ENCODE peak calls at places on chromosomes 5 and 9, in four cellular contexts. One of them, this sample, is unnamed.

GRCh38 chr5:34577267-34577666 is 78.9 kb upstream of the RAI14 start:
- DNase-seq in body of pancreas: no peak
- DNase-seq in prostate gland: no peak
- DNase-seq in lung: no peak
- DNase-seq in this sample: no peak

GRCh38 chr5:134541736-134542376 is 16.4 kb downstream of the JADE2 start:
- DNase-seq in body of pancreas: peak; percentile 56
- DNase-seq in prostate gland: no peak
- DNase-seq in lung: peak; percentile 47
- DNase-seq in this sample: no peak

GRCh38 chr5:64971538-64971937 is 202.8 kb downstream of the CWC27 start:
- DNase-seq in body of pancreas: no peak
- DNase-seq in prostate gland: no peak
- DNase-seq in lung: no peak
- DNase-seq in this sample: no peak

GRCh38 chr9:111037744-111038335 is 430 bp downstream of the LPAR1 start:
- DNase-seq in body of pancreas: peak; percentile 56
- DNase-seq in prostate gland: peak; percentile 34
- DNase-seq in lung: no peak
- DNase-seq in this sample: no peak

GRCh38 chr5:4000960-4001359 is 405.3 kb downstream of the IRX1 start:
- DNase-seq in body of pancreas: no peak
- DNase-seq in prostate gland: no peak
- DNase-seq in lung: no peak
- DNase-seq in this sample: no peak

GRCh38 chr5:54383225-54383624 is 72.3 kb upstream of the HSPB3 start:
- DNase-seq in body of pancreas: no peak
- DNase-seq in prostate gland: no peak
- DNase-seq in lung: no peak
- DNase-seq in this sample: no peak

GRCh38 chr9:91078041-91078441 is 276.4 kb downstream of the SYK start:
- DNase-seq in body of pancreas: no peak
- DNase-seq in prostate gland: no peak
- DNase-seq in lung: no peak
- DNase-seq in this sample: no peak

GRCh38 chr9:76699966-76700365 is 64.3 kb upstream of the PCA3 start:
- DNase-seq in body of pancreas: no peak
- DNase-seq in prostate gland: no peak
- DNase-seq in lung: no peak
- DNase-seq in this sample: no peak

GRCh38 chr5:149205625-149206523 is 64.6 kb downstream of the ABLIM3 start:
- DNase-seq in body of pancreas: peak; percentile 29
- DNase-seq in prostate gland: no peak
- DNase-seq in lung: peak; percentile 56
- DNase-seq in this sample: peak; percentile 92

GRCh38 chr5:87949665-87950640 is 318.7 kb downstream of the TMEM161B start:
- DNase-seq in body of pancreas: no peak
- DNase-seq in prostate gland: no peak
- DNase-seq in lung: no peak
- DNase-seq in this sample: no peak

GRCh38 chr5:149537374-149537959 is 13.8 kb downstream of the CSNK1A1 start:
- DNase-seq in body of pancreas: no peak
- DNase-seq in prostate gland: no peak
- DNase-seq in lung: no peak
- DNase-seq in this sample: no peak

GRCh38 chr5:143403607-143404415 is at the start of gene NR3C1:
- DNase-seq in body of pancreas: peak; percentile 86
- DNase-seq in prostate gland: peak; percentile 78
- DNase-seq in lung: peak; percentile 88
- DNase-seq in this sample: peak; percentile 86

GRCh38 chr5:179261301-179262125 is 83.7 kb downstream of the ADAMTS2 start:
- DNase-seq in body of pancreas: peak; percentile 8
- DNase-seq in prostate gland: no peak
- DNase-seq in lung: no peak
- DNase-seq in this sample: peak; percentile 68

GRCh38 chr5:142544946-142545652 is 140.8 kb downstream of the FGF1 start:
- DNase-seq in body of pancreas: no peak
- DNase-seq in prostate gland: no peak
- DNase-seq in lung: no peak
- DNase-seq in this sample: no peak

GRCh38 chr9:93126151-93126781 is 7.8 kb downstream of the NINJ1 start:
- DNase-seq in body of pancreas: peak; percentile 11
- DNase-seq in prostate gland: no peak
- DNase-seq in lung: no peak
- DNase-seq in this sample: no peak

GRCh38 chr5:119187776-119188529 is 117.1 kb downstream of the DMXL1 start:
- DNase-seq in body of pancreas: no peak
- DNase-seq in prostate gland: no peak
- DNase-seq in lung: no peak
- DNase-seq in this sample: no peak
- H3K27ac ChIP-seq in body of pancreas: no peak overlapping the region
- H3K27ac ChIP-seq in prostate gland: no peak overlapping the region
- H3K27ac ChIP-seq in lung: no peak overlapping the region
- H3K27ac ChIP-seq in this sample: no peak overlapping the region

DNA sequence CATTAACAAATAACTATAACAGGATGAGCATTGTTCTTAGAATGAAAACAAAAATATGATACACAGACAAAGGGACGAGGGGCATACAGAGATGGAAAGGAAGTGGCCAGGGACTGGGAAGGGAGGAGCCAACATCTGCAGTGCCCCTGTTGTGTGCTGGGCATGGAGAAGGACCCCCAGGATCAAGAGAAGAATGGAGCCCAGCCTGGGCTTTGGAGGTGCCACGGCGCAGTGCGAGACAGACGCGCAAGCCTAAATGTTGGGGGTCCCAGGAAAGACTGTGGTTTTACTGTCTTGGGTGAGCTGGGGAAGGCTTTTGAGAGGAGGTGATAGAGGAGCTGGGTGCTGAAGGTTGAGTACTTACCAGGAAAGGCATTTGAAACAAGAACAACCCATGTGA is 28.4 kb upstream of the DUSP1 start:
- DNase-seq in body of pancreas: no peak
- DNase-seq in prostate gland: no peak
- DNase-seq in lung: no peak
- DNase-seq in this sample: no peak
- H3K4me1 ChIP-seq in body of pancreas: peaks cover 9% of the 10 kb centered on the region
- H3K4me1 ChIP-seq in prostate gland: no peaks in the 10 kb centered on the region
- H3K4me1 ChIP-seq in lung: peaks cover 27% of the 10 kb centered on the region
- H3K4me1 ChIP-seq in this sample: no peaks in the 10 kb centered on the region

DNA sequence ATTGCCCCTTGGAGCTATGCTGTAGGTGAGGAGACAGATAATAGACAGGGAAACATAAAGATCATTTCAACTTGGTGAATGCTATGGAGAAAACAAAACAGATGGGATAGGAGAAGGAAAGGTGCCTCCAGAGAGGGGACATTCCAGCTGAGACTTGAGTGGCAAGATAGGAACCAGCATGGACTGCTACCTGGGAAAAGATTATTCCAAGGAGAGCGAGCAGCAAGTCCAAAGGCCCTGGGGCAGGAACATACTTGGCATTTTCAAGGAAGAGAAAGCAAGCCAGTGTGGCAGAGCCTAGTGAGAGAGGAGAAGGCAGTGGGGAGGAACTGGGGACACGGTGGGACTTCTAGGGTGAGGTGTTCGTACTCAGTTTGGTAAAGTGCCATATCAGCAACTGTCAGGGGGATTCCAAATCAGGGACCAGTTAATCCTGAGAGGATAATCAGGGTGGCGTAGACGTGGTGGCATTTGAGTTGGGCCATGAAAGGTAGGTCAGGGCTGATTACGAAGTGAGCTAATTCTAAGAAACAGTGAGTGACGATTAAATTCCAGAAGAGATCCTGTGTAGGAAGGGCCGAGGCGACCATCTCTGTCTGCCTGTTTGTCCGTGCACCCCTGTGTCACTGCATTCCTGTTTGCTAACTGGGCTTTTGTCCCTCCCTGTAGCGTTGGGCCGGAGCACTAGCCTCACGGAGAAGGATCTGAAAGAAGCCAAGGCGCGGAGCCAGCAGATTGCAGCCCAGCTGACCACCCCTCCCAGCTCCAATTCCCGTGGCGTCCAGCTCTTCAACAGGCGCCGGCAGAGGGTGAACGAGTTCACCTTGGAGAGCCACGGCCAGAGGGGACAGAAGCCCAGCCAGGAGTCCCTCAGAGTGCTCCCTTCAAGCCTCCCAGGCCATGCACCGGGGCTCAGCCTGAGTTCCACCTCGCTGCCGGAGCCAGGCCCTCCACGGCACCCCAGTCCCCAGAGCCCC is 7.1 kb downstream of the SYNPO start:
- DNase-seq in body of pancreas: no peak
- DNase-seq in prostate gland: no peak
- DNase-seq in lung: no peak
- DNase-seq in this sample: peak; percentile 89
- H3K27ac ChIP-seq in body of pancreas: peak overlapping the region; percentile 45
- H3K27ac ChIP-seq in prostate gland: peak overlapping the region; percentile 31
- H3K27ac ChIP-seq in lung: peak overlapping the region; percentile 34
- H3K27ac ChIP-seq in this sample: peak overlapping the region; percentile 96

DNA sequence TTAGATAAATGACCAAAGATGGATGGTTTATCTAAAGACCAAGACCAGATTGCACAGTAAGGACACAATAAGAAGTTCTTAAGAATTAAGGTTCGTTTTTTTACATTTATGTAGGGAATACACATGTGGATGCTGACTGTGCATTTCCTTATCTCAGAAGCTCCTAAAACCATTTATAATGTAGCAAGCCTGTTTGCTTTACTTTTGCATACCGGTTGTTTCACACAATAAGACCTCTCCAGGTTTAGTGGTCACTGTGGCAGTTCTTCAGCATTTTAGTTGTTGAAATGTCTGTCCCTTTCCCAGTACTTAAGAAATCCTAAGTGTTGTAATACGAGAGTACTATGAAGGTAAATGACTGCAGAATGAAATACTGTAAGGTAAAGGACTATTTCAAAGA is 43.6 kb downstream of the BASP1 start:
- DNase-seq in body of pancreas: no peak
- DNase-seq in prostate gland: no peak
- DNase-seq in lung: no peak
- DNase-seq in this sample: no peak
- H3K4me1 ChIP-seq in body of pancreas: no peaks in the 10 kb centered on the region
- H3K4me1 ChIP-seq in prostate gland: peaks cover 11% of the 10 kb centered on the region
- H3K4me1 ChIP-seq in lung: no peaks in the 10 kb centered on the region
- H3K4me1 ChIP-seq in this sample: no peaks in the 10 kb centered on the region

GRCh38 chr9:105557804-105558610 is at the start of gene FKTN:
- DNase-seq in body of pancreas: peak; percentile 88
- DNase-seq in prostate gland: peak; percentile 81
- DNase-seq in lung: peak; percentile 84
- DNase-seq in this sample: peak; percentile 85
- H3K27ac ChIP-seq in body of pancreas: peak within 1 kb of the TSS; percentile 75
- H3K27ac ChIP-seq in prostate gland: peak within 1 kb of the TSS; percentile 51
- H3K27ac ChIP-seq in lung: peak within 1 kb of the TSS; percentile 73
- H3K27ac ChIP-seq in this sample: peak within 1 kb of the TSS; percentile 74

DNA sequence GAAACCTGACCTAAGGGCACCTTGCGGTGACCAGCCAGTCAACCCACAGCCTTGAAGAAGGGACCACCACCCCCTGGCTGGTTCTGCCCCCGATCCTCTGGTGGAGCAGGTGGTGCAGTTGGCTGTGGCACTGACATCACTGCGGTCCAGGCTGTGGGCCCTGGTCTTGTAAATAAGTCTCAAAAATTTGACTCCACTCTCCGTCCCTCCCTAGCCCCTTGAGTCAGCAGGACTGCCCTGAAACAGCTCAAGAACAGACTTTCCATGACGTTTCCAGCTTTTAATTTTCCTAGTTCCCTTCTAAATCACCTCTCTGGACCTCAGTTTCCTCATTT is 134.8 kb upstream of the BOD1 start:
- DNase-seq in body of pancreas: no peak
- DNase-seq in prostate gland: no peak
- DNase-seq in lung: no peak
- DNase-seq in this sample: no peak
- H3K4me1 ChIP-seq in body of pancreas: no peaks in the 10 kb centered on the region
- H3K4me1 ChIP-seq in prostate gland: no peaks in the 10 kb centered on the region
- H3K4me1 ChIP-seq in lung: no peaks in the 10 kb centered on the region
- H3K4me1 ChIP-seq in this sample: no peaks in the 10 kb centered on the region

GRCh38 chr5:67315082-67315801 is 118.6 kb upstream of the CD180 start:
- DNase-seq in body of pancreas: no peak
- DNase-seq in prostate gland: no peak
- DNase-seq in lung: no peak
- DNase-seq in this sample: no peak
- H3K27ac ChIP-seq in body of pancreas: peak overlapping the region; percentile 43
- H3K27ac ChIP-seq in prostate gland: no peak overlapping the region
- H3K27ac ChIP-seq in lung: peak overlapping the region; percentile 56
- H3K27ac ChIP-seq in this sample: peak overlapping the region; percentile 46